ENCODE peak calls at places on chromosomes 13 and 19, in five cellular contexts. J is fibroblast of lung, C is PC-3, S is neural progenitor cell, I is K562. Y is an unnamed sample.
A peak's percentile ranks its signal among the peaks of the same experiment; 100 is the strongest.

GRCh38 chr19:49210108-49210900 is 52.7 kb downstream of the TRPM4 start:
- DNase-seq in S (peak; percentile 94), J (peak; percentile 49), C (peak; percentile 22), I (peak; percentile 90), Y (no peak)

GRCh38 chr13:28370448-28370847 is 124.5 kb downstream of the FLT1 start:
- DNase-seq in S (no peak), I (no peak), J (peak; percentile 11), C (no peak), Y (no peak)

GRCh38 chr19:16509141-16510061 is 13.2 kb downstream of the C19orf44 start:
- DNase-seq in J (peak; percentile 75), C (no peak), I (no peak), S (no peak), Y (no peak)

GRCh38 chr19:29533578-29534544 is 8.1 kb downstream of the VSTM2B start:
- DNase-seq in S (no peak), J (no peak), I (no peak), C (no peak), Y (no peak)

GRCh38 chr19:52567921-52568320 is 2.2 kb upstream of the ZNF701 start:
- DNase-seq in J (no peak), I (no peak), S (no peak), C (no peak), Y (no peak)

GRCh38 chr13:87208636-87209035 is 462.5 kb upstream of the SLITRK5 start:
- DNase-seq in J (no peak), I (no peak), C (no peak), S (no peak), Y (no peak)

GRCh38 chr13:102935896-102936321 is 90.1 kb downstream of the ERCC5 start:
- DNase-seq in S (peak; percentile 18), J (no peak), C (no peak), I (no peak), Y (no peak)

GRCh38 chr13:72530471-72530870 is 197.0 kb downstream of the MZT1 start:
- DNase-seq in C (peak; percentile 52), S (no peak), J (no peak), I (no peak), Y (no peak)

GRCh38 chr13:28297341-28297740 is 159.0 kb downstream of the PAN3 start:
- DNase-seq in C (no peak), J (no peak), I (no peak), S (peak; percentile 67), Y (no peak)

GRCh38 chr13:65966991-65967451 is 1263.1 kb downstream of the PCDH9 start:
- DNase-seq in C (peak; percentile 71), S (peak; percentile 53), J (peak; percentile 23), I (no peak), Y (peak; percentile 6)

GRCh38 chr19:16112778-16113177 is 1.1 kb downstream of the RAB8A start:
- DNase-seq in C (no peak), I (peak; percentile 51), S (no peak), J (no peak), Y (no peak)

GRCh38 chr13:112828756-112829155 is 138.9 kb downstream of the ATP11A start:
- DNase-seq in C (no peak), J (no peak), S (no peak), I (no peak), Y (no peak)

GRCh38 chr19:15584095-15584494 is 30.9 kb upstream of the CYP4F8 start:
- DNase-seq in C (no peak), I (no peak), J (no peak), S (no peak), Y (no peak)

GRCh38 chr19:44753932-44754742 is 5.6 kb downstream of the BCL3 start:
- DNase-seq in S (peak; percentile 68), I (peak; percentile 94), C (peak; percentile 74), J (peak; percentile 88), Y (peak; percentile 85)

GRCh38 chr19:16660763-16661479 is at the start of gene TMEM38A:
- DNase-seq in I (peak; percentile 91), C (peak; percentile 45), S (peak; percentile 63), J (no peak), Y (peak; percentile 80)

GRCh38 chr19:42311612-42312160 is 1.4 kb upstream of the TMEM145 start:
- DNase-seq in I (no peak), J (no peak), S (peak; percentile 45), C (no peak), Y (no peak)

GRCh38 chr19:42831221-42832019 is 48.1 kb downstream of the PSG1 start:
- DNase-seq in C (peak; percentile 81), I (no peak), S (no peak), J (no peak), Y (peak; percentile 98)

GRCh38 chr13:30551194-30551593 is 66.5 kb upstream of the USPL1 start:
- DNase-seq in I (no peak), C (peak; percentile 58), S (peak; percentile 52), J (peak; percentile 47), Y (no peak)

GRCh38 chr19:7931221-7932061 is 5.5 kb upstream of the CTXN1 start:
- DNase-seq in S (no peak), J (no peak), I (no peak), C (no peak), Y (no peak)

GRCh38 chr13:103788061-103788652 is 721.9 kb upstream of the SLC10A2 start:
- DNase-seq in I (no peak), C (peak; percentile 10), J (peak; percentile 0), S (no peak), Y (no peak)

GRCh38 chr13:42063105-42063504 is 14.7 kb downstream of the DGKH start:
- DNase-seq in I (no peak), S (no peak), C (no peak), J (no peak), Y (no peak)

GRCh38 chr13:40786568-40786996 is 2.8 kb upstream of the SLC25A15 start:
- DNase-seq in I (no peak), J (peak; percentile 76), C (no peak), S (no peak), Y (no peak)

GRCh38 chr19:14031719-14032480 is at the start of gene IL27RA:
- DNase-seq in S (peak; percentile 75), I (peak; percentile 79), J (peak; percentile 30), C (peak; percentile 63), Y (peak; percentile 48)

GRCh38 chr19:2475018-2475701 is 767 bp upstream of the GADD45B start:
- DNase-seq in I (peak; percentile 63), J (peak; percentile 56), C (peak; percentile 58), S (peak; percentile 65), Y (no peak)

GRCh38 chr13:109156181-109156935 is 526.9 kb downstream of the MYO16 start:
- DNase-seq in S (no peak), I (no peak), C (peak; percentile 88), J (peak; percentile 89), Y (peak; percentile 48)

GRCh38 chr19:35549174-35549788 is 3.9 kb downstream of the TMEM147 start:
- DNase-seq in J (peak; percentile 70), I (peak; percentile 69), S (peak; percentile 91), C (peak; percentile 65), Y (peak; percentile 50)

GRCh38 chr13:44651209-44651608 is 75.1 kb upstream of the TSC22D1 start:
- DNase-seq in I (no peak), S (no peak), C (no peak), J (no peak), Y (no peak)
- TF ChIP-seq CTCF in I (no peak), S (no peak), C (no peak), J (no peak), Y (no peak)

DNA sequence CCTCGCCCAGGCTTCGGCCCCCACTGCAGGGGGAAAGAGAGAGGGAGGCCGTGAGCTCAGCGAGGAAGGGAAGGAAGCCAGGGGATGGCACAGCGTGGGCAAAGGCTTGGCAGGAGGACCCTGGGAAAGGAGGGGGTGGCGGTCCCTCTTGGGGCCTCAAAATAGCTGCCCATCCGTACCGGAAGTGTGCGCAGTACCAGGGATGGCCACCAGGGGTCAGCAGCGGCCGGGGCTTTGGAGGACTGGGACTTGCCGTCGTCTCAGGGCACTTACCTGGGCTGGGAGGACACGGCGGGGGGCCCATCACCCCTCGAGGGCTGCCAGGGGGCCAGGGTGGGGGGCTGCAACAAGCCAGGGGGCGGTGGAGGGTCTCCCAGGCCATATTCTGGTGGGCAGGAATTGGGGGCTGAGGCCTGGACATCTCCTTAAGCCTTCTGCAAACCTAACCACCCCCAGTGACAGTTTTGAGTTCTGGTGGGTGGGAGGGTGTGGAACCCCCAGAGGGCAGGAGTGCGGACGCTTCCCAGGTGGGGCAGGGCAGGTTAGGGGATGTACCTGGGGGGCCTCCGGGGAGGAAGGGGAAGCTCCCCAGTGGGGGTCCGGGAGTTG is 7.8 kb upstream of the TMEM161A start:
- DNase-seq in J (peak; percentile 49), I (peak; percentile 87), C (peak; percentile 65), S (peak; percentile 72), Y (peak; percentile 48)
- H2AFZ ChIP-seq in J (peak overlapping the region; percentile 87), I (peak overlapping the region; percentile 94), C (no peak overlapping the region), S (no peak overlapping the region), Y (no peak overlapping the region)

GRCh38 chr13:33263976-33264619 is 21.5 kb downstream of the STARD13 start:
- DNase-seq in J (no peak), C (no peak), I (no peak), S (no peak), Y (no peak)

GRCh38 chr13:33262069-33262487 is 23.5 kb downstream of the STARD13 start:
- DNase-seq in I (no peak), C (peak; percentile 92), S (peak; percentile 12), J (no peak), Y (peak; percentile 87)

GRCh38 chr13:33263484-33263883 is 22.1 kb downstream of the STARD13 start:
- DNase-seq in C (no peak), I (no peak), S (no peak), J (no peak), Y (peak; percentile 35)

GRCh38 chr13:33262554-33262953 is 23.0 kb downstream of the STARD13 start:
- DNase-seq in I (no peak), C (no peak), S (no peak), J (no peak), Y (no peak)

DNA sequence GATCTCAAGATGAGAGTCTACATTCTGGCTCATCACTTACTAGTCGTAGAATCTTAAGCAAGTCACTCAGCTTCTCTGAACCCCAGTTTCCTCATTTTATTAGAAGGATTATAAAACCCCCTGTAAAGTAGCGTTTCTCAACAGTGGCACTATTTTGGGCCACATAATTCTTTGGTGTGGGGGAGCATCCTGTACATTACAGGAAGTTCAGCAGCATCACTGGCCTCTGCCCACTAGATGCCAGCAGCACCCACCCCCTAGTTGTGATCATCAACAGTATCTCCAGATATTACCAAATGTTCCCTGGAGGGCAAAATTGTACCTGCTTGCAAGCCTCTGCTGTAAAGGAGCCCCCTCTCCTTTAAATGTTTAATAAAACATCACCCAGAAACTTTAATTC is 22.6 kb downstream of the STARD13 start:
- DNase-seq in J (no peak), S (no peak), C (no peak), I (no peak), Y (no peak)
- TF ChIP-seq CTCF in J (no peak), S (no peak), C (peak; percentile 40), I (no peak), Y (no peak)

GRCh38 chr13:79833972-79834371 is 353.0 kb downstream of the NDFIP2 start:
- DNase-seq in I (no peak), C (no peak), S (no peak), J (no peak), Y (no peak)

DNA sequence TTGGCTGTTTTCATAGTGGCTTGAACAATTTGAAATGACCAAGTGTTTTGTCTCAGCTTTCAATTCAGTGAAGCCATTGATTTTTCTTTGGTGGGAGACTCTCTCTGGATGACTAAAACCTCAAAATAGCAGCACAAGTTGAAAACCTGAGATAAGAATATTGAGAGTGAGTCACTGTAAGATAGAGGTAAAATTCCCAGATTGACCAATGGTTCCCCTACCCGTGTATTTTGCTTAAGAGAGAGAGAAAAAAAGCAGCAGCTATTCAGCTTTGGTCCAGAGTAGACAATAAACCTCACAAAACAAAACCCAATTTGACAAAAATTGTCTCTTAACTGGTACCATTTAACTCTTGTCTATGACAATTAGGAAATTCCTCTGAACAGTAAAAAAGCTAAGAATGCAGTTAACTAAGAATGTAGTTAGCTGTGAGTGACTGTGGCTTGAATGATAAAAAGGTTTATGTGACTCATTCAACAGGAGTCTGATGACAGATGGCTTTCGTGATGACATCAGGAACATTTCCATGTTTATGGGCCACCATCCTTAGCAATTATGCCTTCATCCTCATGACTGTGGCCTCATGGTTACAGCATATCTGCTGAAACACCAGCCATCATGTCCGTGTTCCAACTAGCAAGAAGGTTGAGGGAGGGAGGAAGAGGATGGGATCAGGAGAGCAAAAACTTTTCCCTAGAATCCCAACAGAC is 356.9 kb downstream of the NDFIP2 start:
- DNase-seq in S (no peak), I (no peak), C (peak; percentile 17), J (no peak), Y (no peak)
- H2AFZ ChIP-seq in S (no peak overlapping the region), I (no peak overlapping the region), C (no peak overlapping the region), J (no peak overlapping the region), Y (no peak overlapping the region)